ENCODE peak calls at places on chromosome 20, in seven cellular contexts. R is aorta, X is WERI-Rb-1, M is endodermal cell, P is neuronal stem cell, F is keratinocyte, D is MM.1S. L is an unnamed sample.

GRCh38 chr20:37880726-37881591 is 22.0 kb upstream of the VSTM2L start:
- DNase-seq in P (no peak), D (no peak), X (peak; percentile 99), R (no peak), M (no peak), F (no peak), L (no peak)

GRCh38 chr20:10185741-10186558 is 32.7 kb upstream of the SNAP25 start:
- DNase-seq in R (peak; percentile 51), X (no peak), D (no peak), P (no peak), M (no peak), F (no peak), L (no peak)

GRCh38 chr20:49984426-49985153 is 1.8 kb downstream of the SNAI1 start:
- DNase-seq in P (no peak), D (no peak), M (no peak), X (no peak), F (no peak), R (no peak), L (peak; percentile 71)

GRCh38 chr20:20712004-20712473 is 405 bp downstream of the RALGAPA2 start:
- DNase-seq in R (no peak), P (no peak), M (no peak), D (no peak), X (peak; percentile 11), F (no peak), L (no peak)

GRCh38 chr20:6034134-6034969 is 19.5 kb downstream of the LRRN4 start:
- DNase-seq in M (no peak), R (no peak), D (peak; percentile 36), X (no peak), F (no peak), P (no peak), L (no peak)

GRCh38 chr20:24963672-24964517 is 14.8 kb downstream of the CST7 start:
- DNase-seq in M (peak; percentile 22), R (no peak), D (no peak), X (peak; percentile 47), P (no peak), F (no peak), L (no peak)

GRCh38 chr20:46343358-46344357 is 35.4 kb upstream of the CDH22 start:
- DNase-seq in F (no peak), R (no peak), D (no peak), M (no peak), X (peak; percentile 59), P (no peak), L (no peak)

GRCh38 chr20:18835850-18836249 is 22.3 kb downstream of the SCP2D1 start:
- DNase-seq in R (no peak), D (no peak), M (no peak), F (no peak), P (no peak), X (no peak), L (no peak)

GRCh38 chr20:4811257-4811656 is 89.5 kb downstream of the PRND start:
- DNase-seq in P (no peak), M (no peak), F (no peak), X (no peak), R (no peak), D (no peak), L (no peak)
- H3K4me3 ChIP-seq in P (no peak overlapping the region), M (no peak overlapping the region), F (no peak overlapping the region), X (no peak overlapping the region), R (no peak overlapping the region), D (no peak overlapping the region), L (no peak overlapping the region)

GRCh38 chr20:381581-382290 is 1.2 kb downstream of the TRIB3 start:
- DNase-seq in F (no peak), M (peak; percentile 86), D (peak; percentile 93), P (peak; percentile 30), X (peak; percentile 78), R (peak; percentile 82), L (peak; percentile 84)
- H3K36me3 ChIP-seq in F (peaks cover 11% of the 10 kb centered on the region), M (no peaks in the 10 kb centered on the region), D (no peaks in the 10 kb centered on the region), P (no peaks in the 10 kb centered on the region), X (no peaks in the 10 kb centered on the region), R (no peaks in the 10 kb centered on the region), L (no peaks in the 10 kb centered on the region)

GRCh38 chr20:13486694-13487093 is 152.0 kb downstream of the TASP1 start:
- DNase-seq in M (no peak), F (no peak), P (no peak), R (no peak), X (no peak), D (no peak), L (no peak)
- H3K4me3 ChIP-seq in M (no peak overlapping the region), F (no peak overlapping the region), P (no peak overlapping the region), R (no peak overlapping the region), X (no peak overlapping the region), D (no peak overlapping the region), L (no peak overlapping the region)

DNA sequence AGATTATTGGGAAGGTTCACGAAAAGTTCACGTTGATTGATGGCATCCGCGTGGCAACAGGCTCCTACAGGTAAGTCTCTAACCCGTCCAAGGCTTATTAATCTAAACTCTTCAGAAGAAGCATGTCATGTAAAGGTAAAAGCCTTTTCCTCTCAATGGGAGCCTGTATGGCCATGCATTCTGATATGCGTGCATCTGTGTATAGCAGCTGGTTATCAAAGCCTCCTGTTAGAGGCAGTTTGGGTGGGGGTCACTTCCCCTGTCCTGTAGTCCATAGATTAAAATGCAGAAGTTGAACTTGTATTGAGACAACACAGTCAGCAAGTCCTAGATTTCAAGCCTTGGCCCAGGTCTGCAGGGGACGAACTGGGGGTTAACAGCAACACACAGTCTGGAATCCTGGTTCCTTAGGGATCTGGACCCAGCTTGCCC is 14.2 kb upstream of the DHX35 start:
- DNase-seq in F (no peak), P (no peak), X (no peak), D (no peak), R (no peak), M (no peak), L (no peak)
- H3K36me3 ChIP-seq in F (no peaks in the 10 kb centered on the region), P (peaks cover 43% of the 10 kb centered on the region), X (peaks cover 89% of the 10 kb centered on the region), D (peaks cover 17% of the 10 kb centered on the region), R (no peaks in the 10 kb centered on the region), M (peaks cover 86% of the 10 kb centered on the region), L (peaks cover 44% of the 10 kb centered on the region)

DNA sequence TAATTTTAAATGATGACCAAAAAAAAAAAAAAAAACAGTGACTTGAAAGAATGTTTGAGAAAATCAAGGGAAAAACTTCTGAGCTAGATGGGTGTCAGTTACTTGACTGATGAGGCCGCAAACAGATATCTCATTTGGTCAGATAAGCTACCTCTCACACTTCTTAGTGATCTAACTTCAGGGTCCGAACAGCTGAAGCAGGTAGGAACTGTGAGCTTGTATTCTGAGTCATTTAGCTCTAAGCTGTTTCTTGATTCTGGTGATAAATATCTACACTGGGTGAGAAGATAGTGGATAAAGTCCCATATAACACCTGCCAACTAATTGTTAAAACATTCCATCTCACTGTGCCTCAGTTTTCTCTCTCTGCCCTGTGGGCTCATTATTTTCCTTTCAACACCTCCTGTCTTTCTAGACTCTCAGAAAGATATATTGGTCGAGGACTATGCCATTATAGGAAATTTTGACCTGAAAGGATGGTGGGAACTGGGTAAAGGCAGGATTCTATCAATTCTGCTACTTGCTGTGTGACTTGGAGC is 7.7 kb downstream of the KIF3B start:
- DNase-seq in D (no peak), P (no peak), F (no peak), R (no peak), M (no peak), X (no peak), L (no peak)
- H3K4me3 ChIP-seq in D (no peak overlapping the region), P (no peak overlapping the region), F (no peak overlapping the region), R (no peak overlapping the region), M (no peak overlapping the region), X (no peak overlapping the region), L (no peak overlapping the region)

GRCh38 chr20:58991720-58992119 is 10.7 kb downstream of the NELFCD start:
- DNase-seq in F (no peak), R (no peak), D (no peak), X (no peak), M (peak; percentile 24), P (no peak), L (no peak)

GRCh38 chr20:58992911-58993310 is 11.9 kb downstream of the NELFCD start:
- DNase-seq in D (no peak), M (no peak), R (no peak), P (no peak), X (no peak), F (no peak), L (no peak)

GRCh38 chr20:58995461-58996225 is 11.4 kb downstream of the CTSZ start:
- DNase-seq in F (no peak), M (no peak), X (no peak), R (no peak), P (no peak), D (no peak), L (no peak)

GRCh38 chr20:58994390-58995159 is 12.5 kb downstream of the CTSZ start:
- DNase-seq in R (no peak), D (no peak), F (no peak), X (no peak), M (peak; percentile 21), P (no peak), L (no peak)

GRCh38 chr20:58993332-58994248 is 12.5 kb downstream of the NELFCD start:
- DNase-seq in R (no peak), P (no peak), X (no peak), M (peak; percentile 32), D (peak; percentile 89), F (no peak), L (no peak)
- H3K36me3 ChIP-seq in R (peaks cover 17% of the 10 kb centered on the region), P (peaks cover 55% of the 10 kb centered on the region), X (peaks cover 79% of the 10 kb centered on the region), M (peaks cover 80% of the 10 kb centered on the region), D (peaks cover 29% of the 10 kb centered on the region), F (peaks cover 34% of the 10 kb centered on the region), L (peaks cover 47% of the 10 kb centered on the region)

GRCh38 chr20:35172434-35172806 is 548 bp downstream of the PROCR start:
- DNase-seq in X (no peak), P (no peak), R (no peak), D (no peak), F (no peak), M (no peak), L (no peak)
- H3K4me3 ChIP-seq in X (peak overlapping the region; percentile 61), P (no peak overlapping the region), R (peak overlapping the region; percentile 24), D (no peak overlapping the region), F (peak overlapping the region; percentile 95), M (peak overlapping the region; percentile 71), L (peak overlapping the region; percentile 47)

GRCh38 chr20:62006482-62006881 is 59.2 kb downstream of the TAF4 start:
- DNase-seq in R (no peak), F (no peak), D (no peak), P (no peak), M (no peak), X (no peak), L (no peak)
- H3K36me3 ChIP-seq in R (peaks cover 3% of the 10 kb centered on the region), F (peaks cover 44% of the 10 kb centered on the region), D (peaks cover 3% of the 10 kb centered on the region), P (peaks cover 56% of the 10 kb centered on the region), M (peaks cover 86% of the 10 kb centered on the region), X (peaks cover 76% of the 10 kb centered on the region), L (peaks cover 33% of the 10 kb centered on the region)

DNA sequence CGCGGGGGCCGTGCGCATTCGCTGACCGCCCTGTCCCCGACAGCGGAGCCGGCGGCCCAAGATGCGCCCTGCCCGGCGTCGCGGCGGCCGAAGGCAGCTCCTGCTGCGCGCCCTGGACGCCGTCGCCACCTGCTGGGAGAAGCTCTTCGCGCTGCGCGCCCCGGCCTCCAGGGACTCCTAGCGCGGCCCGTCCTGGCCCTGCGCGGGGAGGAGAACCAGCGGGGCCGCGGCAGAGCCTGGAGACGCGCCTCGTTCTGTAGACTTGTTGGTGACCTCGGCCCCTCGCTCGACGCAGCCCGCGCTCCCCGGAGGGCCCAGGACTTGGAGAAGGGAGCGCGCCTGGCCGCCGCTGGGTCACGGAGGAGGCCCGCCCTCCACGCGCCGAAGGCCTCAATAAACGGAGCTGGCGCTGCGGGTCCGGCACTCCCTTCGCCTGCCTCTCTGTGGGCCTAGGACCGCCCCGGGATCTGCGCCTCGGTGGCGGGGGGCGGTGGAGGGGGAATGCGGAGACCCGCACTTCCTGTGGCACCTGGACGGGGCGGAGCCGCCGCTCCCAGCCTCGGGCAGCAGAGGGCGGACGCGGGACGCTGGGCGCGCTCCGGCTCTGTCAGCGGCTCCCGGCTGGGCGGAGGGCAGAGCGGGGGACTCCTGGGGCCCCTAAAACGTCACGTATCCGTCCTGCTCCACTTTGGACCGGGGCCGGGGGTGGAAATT is 2.8 kb downstream of the C20orf204 start:
- DNase-seq in M (peak; percentile 94), X (peak; percentile 70), R (peak; percentile 77), D (peak; percentile 77), P (peak; percentile 60), F (no peak), L (peak; percentile 99)
- H3K4me3 ChIP-seq in M (peak overlapping the region; percentile 60), X (peak overlapping the region; percentile 49), R (no peak overlapping the region), D (peak overlapping the region; percentile 77), P (peak overlapping the region; percentile 79), F (peak overlapping the region; percentile 56), L (peak overlapping the region; percentile 58)

GRCh38 chr20:47654370-47654769 is 130.9 kb downstream of the SULF2 start:
- DNase-seq in X (peak; percentile 40), M (peak; percentile 47), F (no peak), R (no peak), P (no peak), D (no peak), L (peak; percentile 58)
- H3K36me3 ChIP-seq in X (peaks cover 15% of the 10 kb centered on the region), M (peaks cover 86% of the 10 kb centered on the region), F (peaks cover 24% of the 10 kb centered on the region), R (peaks cover 12% of the 10 kb centered on the region), P (peaks cover 12% of the 10 kb centered on the region), D (peaks cover 5% of the 10 kb centered on the region), L (peaks cover 8% of the 10 kb centered on the region)